ENCODE peak calls at places on chromosome 13, in five cellular contexts. J is BJ; B is Panc1; L is activated naive CD4-positive, alpha-beta T cell; C is CD4-positive, CD25-positive, alpha-beta regulatory T cell. F is an unnamed sample.

GRCh38 chr13:99991013-99991805 is 9.6 kb downstream of the ZIC2 start:
- DNase-seq in J (no peak), L (no peak), B (no peak), C (no peak), F (no peak)

GRCh38 chr13:94710881-94711560 is 1.3 kb downstream of the SOX21 start:
- DNase-seq in C (peak), B (no peak), L (no peak), J (no peak), F (no peak)

GRCh38 chr13:70613295-70613694 is 505.0 kb upstream of the KLHL1 start:
- DNase-seq in J (no peak), B (no peak), C (no peak), L (no peak), F (no peak)

GRCh38 chr13:45278096-45278645 is 62.8 kb downstream of the TPT1 start:
- DNase-seq in J (no peak), L (no peak), C (no peak), B (no peak), F (no peak)

GRCh38 chr13:35690546-35690945 is 214.1 kb upstream of the MAB21L1 start:
- DNase-seq in C (no peak), L (no peak), J (no peak), B (no peak), F (no peak)

GRCh38 chr13:105948143-105948542 is 587.3 kb downstream of the EFNB2 start:
- DNase-seq in B (no peak), C (no peak), L (no peak), J (no peak), F (no peak)

GRCh38 chr13:74145249-74145970 is 11.2 kb upstream of the KLF12 start:
- DNase-seq in C (no peak), L (no peak), J (no peak), B (no peak), F (no peak)

GRCh38 chr13:32314271-32314967 is 744 bp downstream of the ZAR1L start:
- DNase-seq in J (no peak), C (no peak), B (no peak), L (no peak), F (no peak)

GRCh38 chr13:111388851-111389500 is 68.5 kb downstream of the TEX29 start:
- DNase-seq in J (no peak), L (peak), B (no peak), C (peak), F (no peak)

GRCh38 chr13:87122551-87122950 is 548.6 kb upstream of the SLITRK5 start:
- DNase-seq in J (no peak), C (no peak), B (no peak), L (no peak), F (peak)

GRCh38 chr13:65656740-65657329 is 1573.3 kb downstream of the PCDH9 start:
- DNase-seq in C (no peak), J (no peak), B (no peak), L (no peak), F (peak)

GRCh38 chr13:33730147-33730546 is 87.8 kb upstream of the RFC3 start:
- DNase-seq in L (no peak), B (no peak), C (no peak), J (no peak), F (no peak)

GRCh38 chr13:30158774-30159445 is 148.4 kb downstream of the KATNAL1 start:
- DNase-seq in B (no peak), L (no peak), C (peak), J (no peak), F (peak)

GRCh38 chr13:109846185-109846584 is 59.8 kb upstream of the IRS2 start:
- DNase-seq in L (no peak), C (no peak), B (no peak), J (no peak), F (no peak)

GRCh38 chr13:102231486-102231885 is 170.4 kb downstream of the FGF14 start:
- DNase-seq in L (no peak), J (no peak), B (no peak), C (no peak), F (no peak)

GRCh38 chr13:66513728-66514127 is 716.4 kb downstream of the PCDH9 start:
- DNase-seq in J (no peak), B (no peak), L (no peak), C (no peak), F (peak)

GRCh38 chr13:72141845-72142470 is 275.0 kb upstream of the DACH1 start:
- DNase-seq in L (no peak), B (no peak), C (no peak), J (no peak), F (no peak)

GRCh38 chr13:109700176-109700575 is 86.2 kb downstream of the IRS2 start:
- DNase-seq in L (no peak), B (no peak), J (no peak), C (no peak), F (peak)

GRCh38 chr13:40352807-40353562 is 313.5 kb downstream of the FOXO1 start:
- DNase-seq in B (no peak), L (no peak), J (no peak), C (no peak), F (no peak)

GRCh38 chr13:62040806-62041205 is 625.2 kb upstream of the PCDH20 start:
- DNase-seq in B (no peak), J (no peak), L (no peak), C (no peak), F (no peak)

GRCh38 chr13:89541091-89542030 is 1806.1 kb upstream of the MIR17HG start:
- DNase-seq in L (no peak), C (no peak), B (no peak), J (no peak), F (no peak)

GRCh38 chr13:23325191-23325590 is 108.3 kb downstream of the SACS start:
- DNase-seq in L (no peak), C (peak), J (no peak), B (no peak), F (no peak)

GRCh38 chr13:113245858-113246791 is 36.7 kb downstream of the CUL4A start:
- DNase-seq in L (no peak), B (no peak), C (no peak), J (no peak), F (no peak)